ENCODE peak calls at places on chromosomes 4 and X, in eight cellular contexts. Z is psoas muscle, M is lower lobe of right lung, Y is MM.1S, E is K562, I is cardiac muscle cell, V is A549, H is upper lobe of right lung. X is an unnamed sample. For H3K4me1, the result is how much of the 10 kb centered on the place peaks cover.

GRCh38 chrX:110671068-110671803 is 124.4 kb downstream of the CHRDL1 start:
- DNase-seq in M (no peak), E (no peak), Z (no peak), Y (peak), I (no peak), H (no peak), V (no peak), X (no peak)

GRCh38 chrX:153725039-153725831 is 579 bp downstream of the ABCD1 start:
- DNase-seq in Y (no peak), I (no peak), E (no peak), H (no peak), Z (no peak), V (no peak), M (no peak), X (no peak)

GRCh38 chr4:89838005-89838404 is 1.0 kb upstream of the SNCA start:
- DNase-seq in E (no peak), I (peak), H (no peak), V (no peak), Z (no peak), Y (no peak), M (no peak), X (no peak)

GRCh38 chrX:123308663-123309062 is 124.6 kb downstream of the GRIA3 start:
- DNase-seq in Z (no peak), E (no peak), I (no peak), V (no peak), H (no peak), M (no peak), Y (no peak), X (no peak)

GRCh38 chrX:7192871-7193270 is 44.9 kb upstream of the PUDP start:
- DNase-seq in Y (no peak), I (no peak), Z (no peak), E (no peak), M (no peak), V (no peak), H (no peak), X (no peak)

GRCh38 chr4:147465461-147465860 is 15.4 kb upstream of the EDNRA start:
- DNase-seq in V (no peak), I (no peak), E (no peak), Y (no peak), Z (no peak), H (no peak), M (no peak), X (no peak)

GRCh38 chr4:83830138-83830537 is 294.2 kb downstream of the GPAT3 start:
- DNase-seq in Y (no peak), I (peak), E (no peak), M (no peak), H (no peak), V (no peak), Z (no peak), X (no peak)

GRCh38 chrX:133414399-133415275 is 652 bp downstream of the GPC4 start:
- DNase-seq in E (no peak), Y (peak), I (peak), H (peak), M (peak), Z (no peak), V (peak), X (no peak)

GRCh38 chr4:101813604-101814003 is 23.1 kb downstream of the BANK1 start:
- DNase-seq in V (no peak), E (no peak), Y (no peak), M (no peak), I (no peak), H (no peak), Z (no peak), X (no peak)

GRCh38 chrX:117990438-117990837 is 126.2 kb downstream of the KLHL13 start:
- DNase-seq in H (no peak), M (no peak), I (no peak), E (no peak), V (no peak), Y (no peak), Z (no peak), X (no peak)

GRCh38 chr4:168449740-168450442 is 30.4 kb downstream of the DDX60L start:
- DNase-seq in M (no peak), H (no peak), E (no peak), I (no peak), Z (no peak), Y (no peak), V (peak), X (no peak)

GRCh38 chr4:8391972-8392371 is 48.6 kb downstream of the ACOX3 start:
- DNase-seq in Z (peak), E (no peak), I (no peak), Y (no peak), M (no peak), V (no peak), H (no peak), X (peak)

GRCh38 chrX:107629533-107629909 is 1.2 kb downstream of the PRPS1 start:
- DNase-seq in I (peak), M (no peak), Z (no peak), V (peak), E (peak), H (no peak), Y (peak), X (peak)

GRCh38 chrX:86349115-86349514 is 200.9 kb downstream of the DACH2 start:
- DNase-seq in I (no peak), E (no peak), H (no peak), V (no peak), Y (no peak), M (no peak), Z (no peak), X (no peak)

GRCh38 chr4:64724689-64725088 is 315.4 kb upstream of the TECRL start:
- DNase-seq in H (no peak), V (no peak), M (no peak), Z (no peak), Y (no peak), E (no peak), I (no peak), X (no peak)

GRCh38 chrX:121308276-121308805 is 260.9 kb downstream of the GLUD2 start:
- DNase-seq in E (no peak), Y (peak), Z (no peak), V (peak), H (no peak), M (no peak), I (peak), X (peak)

GRCh38 chrX:13341491-13342101 is 21.7 kb upstream of the ATXN3L start:
- DNase-seq in M (no peak), V (no peak), I (no peak), H (no peak), E (no peak), Y (no peak), Z (no peak), X (no peak)

GRCh38 chrX:69155786-69156520 is 9.3 kb downstream of the PJA1 start:
- DNase-seq in Y (no peak), V (no peak), I (no peak), H (no peak), E (no peak), M (no peak), Z (no peak), X (no peak)

GRCh38 chr4:75598390-75598789 is 31.9 kb downstream of the CDKL2 start:
- DNase-seq in I (no peak), Y (peak), M (no peak), H (no peak), E (no peak), V (no peak), Z (no peak), X (peak)

GRCh38 chrX:36908801-36909403 is 99.3 kb upstream of the FAM47C start:
- DNase-seq in V (peak), Y (peak), H (no peak), E (peak), M (no peak), Z (no peak), I (peak), X (no peak)

GRCh38 chrX:274904-275475 is 6.2 kb upstream of the PLCXD1 start:
- DNase-seq in H (peak), Z (peak), Y (no peak), E (no peak), V (no peak), I (no peak), M (peak), X (no peak)

GRCh38 chr4:137960371-137961050 is 281.6 kb downstream of the SLC7A11 start:
- DNase-seq in V (no peak), Y (no peak), Z (no peak), H (no peak), M (no peak), I (no peak), E (no peak), X (no peak)

GRCh38 chr4:89906316-89906715 is 11.7 kb downstream of the MMRN1 start:
- DNase-seq in M (no peak), H (no peak), Y (no peak), E (no peak), V (no peak), I (no peak), Z (no peak), X (no peak)

GRCh38 chr4:73883306-73883705 is 14.1 kb downstream of the CXCL1 start:
- DNase-seq in M (no peak), I (no peak), V (no peak), Y (peak), H (no peak), E (no peak), Z (no peak), X (no peak)

GRCh38 chrX:53939127-53939526 is 105.1 kb downstream of the PHF8 start:
- DNase-seq in Z (no peak), M (no peak), H (no peak), V (no peak), I (no peak), E (no peak), Y (no peak), X (no peak)

GRCh38 chr4:130849985-130850632 is 1754.2 kb downstream of the C4orf33 start:
- DNase-seq in I (no peak), E (no peak), V (no peak), Y (no peak), H (no peak), M (no peak), Z (no peak), X (no peak)

GRCh38 chr4:68209003-68209402 is 36.5 kb downstream of the TMPRSS11B start:
- DNase-seq in I (no peak), H (no peak), V (peak), Y (no peak), Z (no peak), E (no peak), M (no peak), X (no peak)

GRCh38 chr4:141244419-141244818 is 23.7 kb downstream of the ZNF330 start:
- DNase-seq in Z (no peak), M (no peak), V (no peak), I (no peak), Y (no peak), H (no peak), E (no peak), X (no peak)

GRCh38 chr4:4758708-4759107 is 100.8 kb upstream of the MSX1 start:
- DNase-seq in Y (peak), V (no peak), E (no peak), I (no peak), Z (no peak), M (no peak), H (no peak), X (no peak)
- H3K4me1 ChIP-seq in Y (under half), V (under half), E (under half), I (under half), Z (under half), M (under half), H (under half), X (under half)

DNA sequence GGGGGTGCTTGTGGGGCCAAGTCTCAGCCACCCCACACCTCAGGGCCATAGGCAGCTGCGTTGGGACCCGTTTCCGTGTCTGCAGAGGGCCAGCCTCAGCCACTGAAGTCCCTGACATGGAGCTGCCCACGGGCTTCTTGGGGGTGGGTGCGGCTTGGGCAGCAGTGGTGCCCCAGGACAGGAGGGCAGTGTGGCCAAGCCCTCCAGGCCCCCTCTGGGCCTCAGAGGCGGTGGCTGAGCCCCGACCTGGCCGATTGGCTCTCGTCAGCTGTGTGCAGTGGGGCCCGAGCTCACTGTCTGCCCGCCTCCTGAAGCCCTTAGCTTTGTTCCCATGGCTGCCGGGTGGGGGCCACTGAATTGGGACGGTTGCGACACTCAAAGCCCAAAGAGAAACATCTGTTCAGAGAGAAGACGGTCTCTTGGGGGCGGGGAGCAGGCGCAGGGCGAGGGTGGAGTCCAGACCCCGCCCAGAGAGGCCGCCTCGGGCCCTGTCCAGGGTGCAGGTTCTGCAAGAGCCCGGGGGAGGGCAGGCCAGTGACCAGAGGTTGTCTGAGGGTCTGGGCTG is 9.1 kb downstream of the FGFR3 start:
- DNase-seq in Y (no peak), V (no peak), H (no peak), I (no peak), E (peak), Z (peak), M (no peak), X (no peak)
- H3K4me1 ChIP-seq in Y (under half), V (under half), H (under half), I (under half), E (under half), Z (under half), M (under half), X (under half)

GRCh38 chr4:184451726-184452125 is 22.6 kb downstream of the IRF2 start:
- DNase-seq in I (no peak), Y (no peak), Z (no peak), H (no peak), M (no peak), V (no peak), E (peak), X (no peak)
- H3K4me1 ChIP-seq in I (under half), Y (half or more), Z (half or more), H (half or more), M (half or more), V (under half), E (under half), X (half or more)

GRCh38 chrX:149940015-149940716 is 1.9 kb upstream of the EOLA2 start:
- DNase-seq in M (peak), V (peak), I (peak), Y (peak), H (peak), E (peak), Z (peak), X (peak)

GRCh38 chrX:149937881-149938426 is 337 bp downstream of the EOLA2 start:
- DNase-seq in H (peak), Z (peak), E (no peak), M (peak), I (no peak), Y (peak), V (peak), X (peak)

GRCh38 chrX:149939271-149940014 is 1.2 kb upstream of the EOLA2 start:
- DNase-seq in V (peak), Y (peak), Z (peak), I (peak), M (peak), H (peak), E (peak), X (peak)

GRCh38 chrX:149938427-149939270 is at the start of gene EOLA2:
- DNase-seq in E (peak), Z (peak), M (peak), I (peak), Y (peak), H (peak), V (peak), X (peak)
- H3K4me1 ChIP-seq in E (under half), Z (under half), M (under half), I (under half), Y (under half), H (under half), V (under half), X (under half)

GRCh38 chrX:119069762-119070161 is 3.0 kb upstream of the CT47C1 start:
- DNase-seq in Y (no peak), I (no peak), H (no peak), E (no peak), V (no peak), Z (no peak), M (no peak), X (no peak)
- H3K4me1 ChIP-seq in Y (under half), I (under half), H (under half), E (under half), V (under half), Z (under half), M (under half), X (under half)

GRCh38 chrX:40093586-40093985 is 4.2 kb downstream of the BCOR start:
- DNase-seq in E (no peak), I (no peak), Z (no peak), H (no peak), V (no peak), Y (no peak), M (no peak), X (no peak)
- H3K4me1 ChIP-seq in E (under half), I (under half), Z (under half), H (under half), V (under half), Y (under half), M (under half), X (under half)

GRCh38 chr4:6275898-6276563 is 6.4 kb downstream of the WFS1 start:
- DNase-seq in V (no peak), M (no peak), I (no peak), Y (no peak), E (no peak), Z (no peak), H (no peak), X (no peak)
- H3K4me1 ChIP-seq in V (under half), M (half or more), I (under half), Y (under half), E (under half), Z (under half), H (half or more), X (under half)

DNA sequence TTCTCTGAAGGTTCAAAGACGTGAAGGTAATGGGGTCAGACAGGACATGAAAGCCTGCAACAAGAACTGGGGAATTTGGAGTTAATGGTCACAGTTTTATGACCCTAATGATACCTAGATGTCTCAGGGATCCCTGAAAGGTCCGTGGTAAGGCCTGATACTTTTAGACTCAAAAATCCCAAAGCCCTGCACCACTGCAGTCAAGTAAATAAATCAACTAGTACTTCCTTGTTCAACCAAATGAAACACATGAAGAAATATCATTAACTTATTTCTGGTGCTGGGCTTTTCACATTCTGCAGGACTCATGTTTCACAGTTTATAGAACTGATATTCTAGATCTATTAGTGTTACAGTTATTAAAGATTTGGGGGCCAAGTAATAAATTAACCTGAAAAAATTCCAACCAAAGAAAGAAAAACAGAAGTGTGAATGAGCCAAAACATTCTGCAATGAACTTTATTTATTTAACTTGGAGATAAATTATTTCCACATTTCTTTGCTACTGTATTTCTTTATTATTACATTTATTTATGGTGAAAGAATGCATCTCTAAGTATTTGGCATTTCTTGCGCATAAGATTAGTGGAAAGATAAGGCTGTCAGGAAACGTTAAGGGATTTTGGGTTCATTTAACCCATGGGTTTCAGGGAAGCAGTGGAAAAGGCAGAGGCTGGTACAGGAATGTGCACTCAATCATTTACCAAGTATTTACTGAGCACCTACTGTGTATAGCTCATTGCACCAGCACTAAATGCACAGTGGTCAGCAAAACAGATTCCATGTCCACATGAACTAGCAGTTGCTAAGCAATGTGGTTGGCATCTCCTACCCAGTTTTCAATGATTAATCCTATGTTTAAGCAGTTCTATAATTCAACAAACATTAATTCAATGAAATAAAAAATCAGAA is 8.7 kb downstream of the WDFY3 start:
- DNase-seq in M (no peak), Y (no peak), V (peak), Z (no peak), I (no peak), H (no peak), E (no peak), X (no peak)
- H3K4me1 ChIP-seq in M (under half), Y (under half), V (half or more), Z (half or more), I (under half), H (under half), E (under half), X (under half)

DNA sequence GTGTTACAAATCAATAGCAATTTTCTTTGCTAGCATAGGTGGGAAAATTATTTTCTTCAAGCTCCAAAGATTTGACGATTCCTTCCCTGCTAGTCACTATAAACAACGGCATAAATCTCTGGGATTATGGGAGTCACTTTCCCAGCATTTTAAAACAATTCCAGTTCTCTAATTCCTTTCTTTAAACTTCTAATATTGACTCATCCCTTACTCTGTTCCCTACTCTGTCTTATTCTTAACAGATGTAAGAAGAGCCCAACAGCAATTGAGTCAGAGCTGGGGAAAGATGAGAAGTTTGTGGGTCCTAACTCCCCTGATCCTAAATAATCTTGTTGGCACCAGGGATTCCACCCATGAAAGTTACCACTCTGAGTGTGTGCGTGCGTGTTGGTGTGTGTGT is 47.4 kb upstream of the IL21 start:
- DNase-seq in Y (no peak), I (no peak), M (no peak), H (no peak), Z (no peak), V (no peak), E (no peak), X (no peak)
- H3K4me1 ChIP-seq in Y (under half), I (under half), M (under half), H (under half), Z (under half), V (under half), E (under half), X (under half)

X was measured in CD4-positive, CD25-positive, alpha-beta regulatory T cell.